ENCODE peak calls at places on chromosome 1, in seven cellular contexts. N, W, H, F, O, Q and S are unnamed samples.

GRCh38 chr1:8202182-8202905 is 115.6 kb upstream of the SLC45A1 start:
- DNase-seq in O (peak; percentile 78), W (peak; percentile 77), Q (no peak), F (no peak), N (peak; percentile 43), H (no peak), S (no peak)

GRCh38 chr1:172530000-172530399 is 3.0 kb upstream of the SUCO start:
- DNase-seq in Q (no peak), F (no peak), W (no peak), O (peak; percentile 33), H (no peak), N (peak; percentile 55), S (peak; percentile 62)

GRCh38 chr1:32405672-32406467 is 11.6 kb upstream of the BSDC1 start:
- DNase-seq in H (no peak), O (no peak), N (no peak), F (no peak), W (no peak), Q (no peak), S (no peak)

GRCh38 chr1:81554108-81554507 is 246.6 kb upstream of the ADGRL2 start:
- DNase-seq in W (no peak), O (no peak), N (no peak), H (no peak), Q (no peak), F (no peak), S (no peak)

GRCh38 chr1:3053366-3053980 is 15.5 kb upstream of the PRDM16 start:
- DNase-seq in W (no peak), N (no peak), Q (no peak), O (no peak), F (no peak), H (no peak), S (no peak)

GRCh38 chr1:240092301-240093119 is 827 bp downstream of the FMN2 start:
- DNase-seq in O (no peak), W (no peak), F (peak; percentile 88), Q (no peak), H (no peak), N (no peak), S (peak; percentile 86)

GRCh38 chr1:84691139-84691783 is 1.0 kb upstream of the SSX2IP start:
- DNase-seq in Q (no peak), N (peak; percentile 52), W (no peak), O (no peak), H (no peak), F (peak; percentile 8), S (no peak)

GRCh38 chr1:25992689-25993146 is 5.1 kb downstream of the PAFAH2 start:
- DNase-seq in H (no peak), Q (no peak), N (no peak), O (no peak), W (no peak), F (no peak), S (no peak)

GRCh38 chr1:23424171-23424959 is at the start of gene TCEA3:
- DNase-seq in W (no peak), O (peak; percentile 36), N (no peak), F (peak; percentile 41), H (no peak), Q (no peak), S (peak; percentile 39)

GRCh38 chr1:26690157-26690556 is 5.7 kb upstream of the ARID1A start:
- DNase-seq in Q (no peak), O (no peak), H (no peak), W (no peak), F (no peak), N (peak; percentile 61), S (no peak)

GRCh38 chr1:220321758-220322157 is 49.5 kb upstream of the RAB3GAP2 start:
- DNase-seq in W (no peak), N (peak; percentile 29), O (no peak), H (no peak), F (no peak), Q (no peak), S (peak; percentile 39)

GRCh38 chr1:43582162-43582566 is 51.5 kb downstream of the PTPRF start:
- DNase-seq in F (no peak), W (peak; percentile 93), O (peak; percentile 64), H (no peak), Q (peak; percentile 54), N (peak; percentile 74), S (no peak)

GRCh38 chr1:39082811-39083576 is 56.8 kb downstream of the NDUFS5 start:
- DNase-seq in W (no peak), H (no peak), N (no peak), Q (no peak), F (no peak), O (no peak), S (no peak)

GRCh38 chr1:164731161-164731747 is 172.3 kb downstream of the PBX1 start:
- DNase-seq in F (no peak), W (no peak), H (no peak), N (no peak), O (no peak), Q (no peak), S (no peak)

GRCh38 chr1:157156058-157156541 is 17.9 kb upstream of the ETV3 start:
- DNase-seq in W (peak; percentile 48), F (peak; percentile 83), H (peak; percentile 69), Q (no peak), O (peak; percentile 57), N (peak; percentile 88), S (no peak)

DNA sequence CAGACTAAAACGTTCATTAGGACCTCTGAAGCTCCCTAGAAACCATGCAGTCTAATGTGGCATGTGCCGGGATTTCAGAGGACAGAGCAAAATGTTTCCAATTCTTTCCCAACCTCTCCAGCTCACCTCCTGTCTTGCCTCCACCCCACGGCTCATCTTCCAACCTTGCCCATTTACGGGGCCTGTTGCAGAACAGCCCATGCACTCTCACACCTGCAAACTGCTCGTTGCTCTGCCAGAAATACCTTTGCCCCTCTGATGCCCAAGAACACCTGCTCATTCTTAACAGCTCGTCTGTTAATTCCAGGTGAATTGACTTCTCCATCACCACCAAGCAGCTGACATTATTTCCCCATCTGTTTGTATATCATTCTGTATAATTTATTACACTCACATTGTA is 53.9 kb upstream of the LBR start:
- DNase-seq in F (no peak), O (no peak), Q (no peak), N (no peak), W (no peak), H (no peak), S (no peak)
- TF ChIP-seq JUND in F (no peak), O (no peak), Q (no peak), N (no peak), W (no peak), H (no peak), S (no peak)

GRCh38 chr1:160177667-160178066 is 12.7 kb upstream of the CASQ1 start:
- DNase-seq in O (no peak), N (no peak), W (no peak), F (no peak), Q (no peak), H (no peak), S (no peak)

GRCh38 chr1:160171978-160172377 is 18.4 kb upstream of the CASQ1 start:
- DNase-seq in H (no peak), O (no peak), F (no peak), W (no peak), N (no peak), Q (no peak), S (no peak)

GRCh38 chr1:160178731-160179130 is 11.6 kb upstream of the CASQ1 start:
- DNase-seq in W (no peak), O (no peak), N (no peak), Q (no peak), F (no peak), H (no peak), S (no peak)

GRCh38 chr1:160179336-160179735 is 11.0 kb upstream of the CASQ1 start:
- DNase-seq in W (no peak), H (no peak), N (no peak), Q (no peak), F (no peak), O (no peak), S (no peak)

GRCh38 chr1:160177231-160177630 is 13.1 kb upstream of the CASQ1 start:
- DNase-seq in Q (no peak), H (no peak), W (no peak), N (no peak), O (no peak), F (no peak), S (peak; percentile 27)
- TF ChIP-seq JUND in Q (no peak), H (no peak), W (no peak), N (no peak), O (no peak), F (no peak), S (no peak)

DNA sequence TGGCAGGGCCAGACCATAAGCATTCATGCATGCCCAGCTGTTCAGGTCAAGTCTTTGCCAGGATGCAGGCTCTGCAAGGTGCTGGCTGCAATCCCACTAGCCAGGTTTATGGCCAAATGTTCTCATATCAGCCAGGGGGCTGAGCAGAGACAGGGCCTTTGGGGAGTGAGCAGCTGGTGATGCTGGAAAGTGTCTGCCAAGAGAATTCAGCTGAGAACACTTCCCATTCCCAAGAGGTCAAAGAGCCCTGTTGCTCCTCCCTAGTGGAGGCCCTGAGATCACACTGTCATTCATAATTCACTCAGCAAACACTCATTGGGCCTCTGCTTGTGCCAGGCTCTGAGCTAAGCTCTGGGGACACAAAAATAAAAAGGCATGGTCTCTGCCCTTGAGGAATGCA is 150.3 kb downstream of the DMRTA2 start:
- DNase-seq in H (no peak), W (no peak), F (no peak), N (no peak), O (no peak), Q (no peak), S (no peak)
- TF ChIP-seq JUND in H (no peak), W (no peak), F (no peak), N (no peak), O (no peak), Q (no peak), S (no peak)

DNA sequence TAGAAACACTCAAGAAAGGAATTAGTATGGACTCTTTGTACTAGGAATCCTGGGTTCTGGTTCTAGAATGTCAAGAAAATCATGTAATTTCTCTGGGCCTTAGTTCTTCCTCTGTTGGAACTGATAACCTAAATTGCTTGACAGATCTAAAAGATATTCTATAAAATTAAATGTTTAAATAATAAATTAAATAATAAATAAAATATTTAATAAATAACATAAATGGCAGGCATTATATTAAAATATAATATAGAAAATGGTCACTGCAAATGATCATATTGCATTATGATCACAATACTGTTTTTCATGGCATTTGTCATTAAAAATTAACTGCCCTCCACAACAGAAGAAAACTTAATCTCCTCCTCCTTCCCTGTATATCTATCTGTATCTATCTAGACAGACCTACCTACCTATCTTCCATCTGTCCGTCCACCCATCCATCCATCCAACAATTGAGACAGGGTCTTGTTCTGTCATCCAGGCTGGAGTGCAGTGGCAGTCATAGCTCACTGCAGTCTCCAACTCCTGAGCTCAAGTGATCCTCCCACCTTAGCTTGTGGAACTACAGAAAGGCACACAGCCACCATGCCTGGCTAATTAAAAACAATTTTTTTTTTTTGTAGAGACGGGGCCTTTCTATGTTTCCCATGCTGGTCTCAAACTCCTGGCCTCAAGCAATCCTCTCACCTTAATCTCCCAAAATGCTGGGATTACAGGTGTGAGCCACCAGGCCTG is 16.4 kb downstream of the NUCKS1 start:
- DNase-seq in H (no peak), W (no peak), O (no peak), Q (no peak), N (no peak), F (no peak), S (no peak)
- TF ChIP-seq JUND in H (no peak), W (no peak), O (no peak), Q (no peak), N (no peak), F (no peak), S (no peak)